ENCODE peak calls at places on chromosome 5, in six cellular contexts. W is mammary epithelial cell, N is endodermal cell, H is H1, U is endothelial cell of umbilical vein, V is neural progenitor cell. A is an unnamed sample. For H3K4me1, the result is how much of the 10 kb centered on the place peaks cover.

GRCh38 chr5:68169898-68170297 is 45.7 kb upstream of the PIK3R1 start:
- DNase-seq in W (no peak), N (no peak), H (no peak), U (no peak), V (peak), A (no peak)

GRCh38 chr5:176862330-176862995 is 36.7 kb downstream of the HK3 start:
- DNase-seq in W (no peak), N (no peak), H (no peak), U (no peak), V (no peak), A (no peak)

GRCh38 chr5:88664630-88665029 is 218.4 kb downstream of the MEF2C start:
- DNase-seq in W (no peak), N (no peak), H (no peak), U (no peak), V (peak), A (no peak)

GRCh38 chr5:170095687-170096086 is 10.0 kb upstream of the FOXI1 start:
- DNase-seq in W (no peak), N (no peak), H (no peak), U (peak), V (no peak), A (no peak)

GRCh38 chr5:19492861-19493260 is 495.1 kb downstream of the CDH18 start:
- DNase-seq in W (peak), N (no peak), H (no peak), U (no peak), V (no peak), A (peak)

GRCh38 chr5:107514305-107514704 is 156.4 kb downstream of the EFNA5 start:
- DNase-seq in W (peak), N (no peak), H (no peak), U (no peak), V (no peak), A (no peak)

GRCh38 chr5:72558383-72558782 is 51.2 kb upstream of the ZNF366 start:
- DNase-seq in W (no peak), N (peak), H (no peak), U (no peak), V (no peak), A (no peak)

GRCh38 chr5:80620206-80620605 is 34.2 kb upstream of the MSH3 start:
- DNase-seq in W (no peak), N (no peak), H (no peak), U (no peak), V (no peak), A (no peak)

GRCh38 chr5:37417347-37417746 is 38.2 kb downstream of the WDR70 start:
- DNase-seq in W (no peak), N (no peak), H (no peak), U (no peak), V (no peak), A (no peak)

GRCh38 chr5:180950291-180950949 is 38.2 kb upstream of the BTNL3 start:
- DNase-seq in W (peak), N (no peak), H (no peak), U (no peak), V (no peak), A (no peak)

GRCh38 chr5:93583799-93584530 is 943 bp downstream of the NR2F1 start:
- DNase-seq in W (peak), N (peak), H (no peak), U (peak), V (peak), A (peak)

GRCh38 chr5:36202521-36202961 is 39.2 kb downstream of the NADK2 start:
- DNase-seq in W (peak), N (no peak), H (no peak), U (peak), V (no peak), A (peak)

GRCh38 chr5:1538276-1538675 is 14.5 kb upstream of the LPCAT1 start:
- DNase-seq in W (no peak), N (peak), H (no peak), U (no peak), V (no peak), A (no peak)

GRCh38 chr5:42886612-42887011 is 74.9 kb upstream of the SELENOP start:
- DNase-seq in W (no peak), N (no peak), H (no peak), U (no peak), V (no peak), A (no peak)

GRCh38 chr5:137292461-137293025 is 206.6 kb downstream of the SPOCK1 start:
- DNase-seq in W (no peak), N (no peak), H (no peak), U (no peak), V (no peak), A (no peak)

GRCh38 chr5:1110930-1111726 is 735 bp downstream of the SLC12A7 start:
- DNase-seq in W (no peak), N (peak), H (no peak), U (peak), V (peak), A (peak)

GRCh38 chr5:94309166-94309565 is 309.2 kb downstream of the KIAA0825 start:
- DNase-seq in W (no peak), N (no peak), H (no peak), U (no peak), V (no peak), A (peak)

GRCh38 chr5:157582731-157583580 is 7.4 kb upstream of the ADAM19 start:
- DNase-seq in W (no peak), N (no peak), H (no peak), U (peak), V (no peak), A (no peak)

GRCh38 chr5:176533390-176533789 is 3.8 kb downstream of the RNF44 start:
- DNase-seq in W (no peak), N (no peak), H (no peak), U (no peak), V (no peak), A (no peak)

GRCh38 chr5:132475531-132475930 is 15.0 kb downstream of the IRF1 start:
- DNase-seq in W (no peak), N (no peak), H (no peak), U (no peak), V (no peak), A (no peak)

GRCh38 chr5:33317271-33317670 is 123.5 kb upstream of the TARS1 start:
- DNase-seq in W (no peak), N (no peak), H (no peak), U (peak), V (no peak), A (peak)

GRCh38 chr5:39547548-39548154 is 122.9 kb upstream of the DAB2 start:
- DNase-seq in W (peak), N (no peak), H (no peak), U (peak), V (peak), A (peak)

GRCh38 chr5:132225165-132226032 is 2.3 kb downstream of the P4HA2 start:
- DNase-seq in W (peak), N (peak), H (no peak), U (no peak), V (no peak), A (peak)

GRCh38 chr5:27578280-27578679 is 539.9 kb upstream of the CDH9 start:
- DNase-seq in W (no peak), N (no peak), H (no peak), U (no peak), V (no peak), A (no peak)

GRCh38 chr5:87311400-87312279 is 44.0 kb downstream of the RASA1 start:
- DNase-seq in W (no peak), N (no peak), H (no peak), U (no peak), V (no peak), A (no peak)

GRCh38 chr5:38725419-38725865 is 120.4 kb upstream of the OSMR start:
- DNase-seq in W (no peak), N (no peak), H (no peak), U (no peak), V (peak), A (no peak)

GRCh38 chr5:107372723-107373487 is 297.8 kb downstream of the EFNA5 start:
- DNase-seq in W (no peak), N (no peak), H (no peak), U (peak), V (no peak), A (no peak)

GRCh38 chr5:142143878-142144277 is 35.3 kb downstream of the NDFIP1 start:
- DNase-seq in W (peak), N (no peak), H (no peak), U (peak), V (peak), A (peak)

GRCh38 chr5:135356522-135357318 is 42.3 kb downstream of the MACROH2A1 start:
- DNase-seq in W (no peak), N (no peak), H (no peak), U (peak), V (no peak), A (peak)

GRCh38 chr5:94693043-94693822 is 74.8 kb downstream of the SLF1 start:
- DNase-seq in W (peak), N (no peak), H (no peak), U (peak), V (peak), A (peak)

GRCh38 chr5:444226-444625 is 1.2 kb downstream of the EXOC3 start:
- DNase-seq in W (no peak), N (peak), H (no peak), U (no peak), V (no peak), A (no peak)

GRCh38 chr5:57550132-57550531 is 67.5 kb upstream of the ACTBL2 start:
- DNase-seq in W (no peak), N (peak), H (no peak), U (no peak), V (peak), A (no peak)

DNA sequence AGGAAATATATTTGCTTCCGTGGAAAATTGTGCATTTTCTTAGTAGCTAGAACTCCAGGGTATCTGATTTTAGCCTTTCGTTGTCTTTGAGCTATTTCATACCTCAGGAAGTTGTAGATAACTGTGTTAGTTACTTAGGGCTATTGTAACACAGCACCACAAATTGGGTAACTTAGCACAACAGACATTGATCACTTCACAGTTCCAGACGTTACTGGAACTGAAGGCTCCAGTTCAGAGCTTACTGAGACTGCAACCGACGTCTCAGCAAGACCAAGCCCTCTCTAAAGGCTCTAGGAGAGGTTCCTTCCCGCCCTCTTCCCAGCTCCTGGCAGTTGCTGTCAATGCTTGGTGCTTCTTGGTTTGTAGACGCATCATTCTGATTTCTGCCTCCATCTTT is 17.7 kb upstream of the ANKRD33B start:
- DNase-seq in W (no peak), N (no peak), H (no peak), U (no peak), V (no peak), A (no peak)
- H3K4me1 ChIP-seq in W (under half), N (under half), H (under half), U (under half), V (under half), A (under half)

DNA sequence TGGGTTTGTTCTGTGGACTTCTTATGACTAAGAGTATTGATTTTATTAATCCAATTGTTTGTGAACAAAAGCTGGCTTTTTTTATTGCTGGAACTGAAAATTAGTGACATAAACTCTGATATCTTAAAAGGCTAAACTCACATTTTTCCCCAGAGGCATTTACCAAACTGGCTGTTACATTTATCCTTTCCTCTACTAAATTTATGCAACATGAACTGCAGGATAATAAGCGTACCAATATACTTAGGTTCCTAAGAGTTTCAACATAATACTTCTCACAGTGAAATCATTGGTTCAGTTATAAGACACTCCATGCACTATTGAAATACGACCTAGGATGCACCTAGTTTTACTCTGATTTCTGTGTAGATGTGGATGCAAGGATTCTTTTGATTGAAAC is 560.8 kb upstream of the WWC1 start:
- DNase-seq in W (no peak), N (no peak), H (no peak), U (no peak), V (no peak), A (no peak)
- H3K9ac ChIP-seq in W (peak), N (no peak), H (no peak), U (no peak), V (no peak), A (peak)

DNA sequence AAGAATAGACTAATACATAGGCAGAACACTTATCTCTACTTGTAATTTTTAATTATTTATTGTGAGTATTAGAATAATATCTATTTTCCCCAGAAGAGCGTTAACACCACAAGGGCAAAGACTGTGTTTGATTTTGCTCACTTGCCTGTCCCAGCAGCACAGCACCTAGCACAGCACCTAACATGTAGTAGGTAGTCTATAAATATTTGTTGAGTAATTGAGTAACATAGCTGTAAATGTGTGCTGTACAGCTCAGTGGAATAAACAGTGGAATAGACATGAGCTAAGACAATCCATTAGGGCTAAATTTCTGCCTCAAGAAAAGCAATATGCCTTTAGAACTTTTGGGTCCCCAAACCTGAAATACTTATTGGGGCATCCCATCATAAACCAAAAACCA is 49.3 kb upstream of the VCAN start:
- DNase-seq in W (no peak), N (no peak), H (no peak), U (no peak), V (no peak), A (no peak)
- H3K4me1 ChIP-seq in W (under half), N (under half), H (under half), U (under half), V (under half), A (under half)

DNA sequence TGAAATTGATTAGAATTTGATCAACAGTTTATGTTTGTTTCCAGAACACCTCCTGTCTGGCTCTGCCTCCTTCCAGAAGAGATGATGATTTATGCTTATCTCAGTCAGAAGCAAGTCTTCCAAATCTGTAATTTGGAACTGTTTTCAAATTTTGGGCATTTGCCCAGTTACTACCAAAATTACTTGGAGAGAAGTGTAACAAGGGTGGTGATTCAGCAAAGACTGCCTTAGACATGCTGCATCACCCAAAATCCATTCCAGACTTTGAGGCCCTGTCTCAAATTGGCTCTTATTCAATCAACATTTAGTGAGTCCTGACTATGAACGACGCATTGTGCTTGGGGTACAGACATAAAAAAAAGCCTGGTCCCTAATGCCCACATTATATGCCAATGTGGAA is 89.4 kb downstream of the SH3TC2 start:
- DNase-seq in W (no peak), N (no peak), H (no peak), U (no peak), V (no peak), A (peak)
- H3K9ac ChIP-seq in W (no peak), N (no peak), H (no peak), U (peak), V (no peak), A (peak)

GRCh38 chr5:98775962-98776687 is 2.7 kb downstream of the RGMB start:
- DNase-seq in W (peak), N (no peak), H (no peak), U (peak), V (no peak), A (peak)
- H3K4me1 ChIP-seq in W (under half), N (under half), H (under half), U (under half), V (under half), A (half or more)

GRCh38 chr5:133682496-133682895 is 70.2 kb upstream of the FSTL4 start:
- DNase-seq in W (no peak), N (peak), H (no peak), U (no peak), V (no peak), A (no peak)
- H3K9ac ChIP-seq in W (no peak), N (no peak), H (no peak), U (no peak), V (no peak), A (no peak)

DNA sequence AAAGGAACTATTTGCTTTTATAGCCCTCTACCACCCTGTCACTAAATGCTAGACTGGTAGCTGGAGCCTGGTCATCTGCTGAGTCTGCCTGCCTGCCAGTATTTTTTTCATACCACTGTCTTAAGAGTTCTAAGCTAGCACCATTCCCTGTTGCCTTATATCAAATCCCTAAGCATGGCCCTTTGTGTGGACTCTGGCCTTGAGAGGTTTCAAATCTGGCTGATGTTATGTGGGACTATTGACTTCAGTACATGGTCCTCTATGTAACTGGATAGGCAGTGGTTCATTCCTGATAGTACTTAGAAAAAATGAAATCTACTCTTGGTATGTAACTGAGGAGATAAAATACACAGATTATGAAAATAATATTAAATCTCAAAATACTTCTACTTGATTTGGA is 103.5 kb downstream of the PLCXD3 start:
- DNase-seq in W (no peak), N (no peak), H (no peak), U (no peak), V (no peak), A (no peak)
- H3K4me1 ChIP-seq in W (under half), N (under half), H (under half), U (under half), V (under half), A (under half)

GRCh38 chr5:139653616-139654015 is 5.5 kb downstream of the CXXC5 start:
- DNase-seq in W (no peak), N (peak), H (no peak), U (no peak), V (peak), A (peak)
- H3K9ac ChIP-seq in W (no peak), N (no peak), H (no peak), U (no peak), V (no peak), A (peak)